ENCODE peak calls at places on chromosomes 3 and 15, in four cellular contexts. S is bronchial epithelial cell, K is small intestine, D is adrenal gland. G is an unnamed sample.

GRCh38 chr3:197426161-197426566 is 127.8 kb upstream of the DLG1 start:
- DNase-seq in S (peak; percentile 24), K (no peak), D (no peak), G (no peak)

GRCh38 chr3:38133557-38134405 is 3.1 kb downstream of the ACAA1 start:
- DNase-seq in S (peak; percentile 73), K (peak; percentile 96), D (peak; percentile 29), G (no peak)

GRCh38 chr15:98776607-98777281 is 128.4 kb downstream of the IGF1R start:
- DNase-seq in S (no peak), K (no peak), D (peak; percentile 67), G (no peak)

GRCh38 chr3:132870596-132870995 is 148.4 kb upstream of the NPHP3 start:
- DNase-seq in S (no peak), K (no peak), D (no peak), G (no peak)

GRCh38 chr15:48866141-48866563 is 11.8 kb upstream of the EID1 start:
- DNase-seq in S (no peak), K (no peak), D (no peak), G (no peak)

GRCh38 chr15:67024998-67025368 is 40.4 kb upstream of the SMAD3 start:
- DNase-seq in S (no peak), K (no peak), D (no peak), G (no peak)

GRCh38 chr15:92106691-92107090 is 253.2 kb downstream of the SLCO3A1 start:
- DNase-seq in S (no peak), K (no peak), D (no peak), G (no peak)

GRCh38 chr3:153429821-153430220 is 267.8 kb downstream of the RAP2B start:
- DNase-seq in S (no peak), K (no peak), D (no peak), G (no peak)

GRCh38 chr15:71472699-71473098 is 337.7 kb upstream of the NR2E3 start:
- DNase-seq in S (no peak), K (no peak), D (no peak), G (no peak)

GRCh38 chr3:9185701-9186100 is 63.7 kb downstream of the SRGAP3 start:
- DNase-seq in S (no peak), K (no peak), D (no peak), G (no peak)

GRCh38 chr3:45226206-45226915 is at the start of gene TMEM158:
- DNase-seq in S (peak; percentile 50), K (peak; percentile 81), D (peak; percentile 82), G (peak; percentile 87)

GRCh38 chr15:32802296-32802936 is 84.6 kb downstream of the GREM1 start:
- DNase-seq in S (peak; percentile 42), K (no peak), D (no peak), G (no peak)

GRCh38 chr3:133644768-133645167 is 17.0 kb downstream of the TOPBP1 start:
- DNase-seq in S (peak; percentile 71), K (no peak), D (no peak), G (no peak)

GRCh38 chr3:10026084-10026890 is at the start of gene FANCD2:
- DNase-seq in S (peak; percentile 75), K (peak; percentile 86), D (peak; percentile 87), G (peak; percentile 94)

DNA sequence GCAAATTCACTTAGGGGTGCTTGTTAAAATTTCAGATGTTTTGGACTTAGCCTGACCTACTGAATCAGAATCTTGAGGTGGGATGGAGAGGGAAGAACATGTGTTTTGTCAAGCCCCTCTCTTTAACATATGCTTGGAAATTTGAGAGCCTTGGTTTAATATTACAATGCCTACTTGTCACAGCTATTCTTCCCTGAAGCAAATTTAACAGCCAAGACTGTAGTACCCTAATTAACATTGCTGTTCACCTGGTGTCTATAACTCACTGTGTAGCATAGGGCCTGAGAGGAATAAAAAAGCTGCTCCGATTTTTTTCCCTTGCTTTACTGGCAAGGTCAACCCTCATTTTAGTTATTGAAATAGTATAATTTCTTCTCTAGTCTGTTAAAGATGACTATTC is 880.1 kb downstream of the CADM2 start:
- DNase-seq in S (no peak), K (no peak), D (no peak), G (no peak)
- H3K27me3 ChIP-seq in S (no peaks in the 10 kb centered on the region), K (no peaks in the 10 kb centered on the region), D (no peaks in the 10 kb centered on the region), G (no peaks in the 10 kb centered on the region)

GRCh38 chr3:192410684-192410960 is 316.7 kb downstream of the FGF12 start:
- DNase-seq in S (no peak), K (no peak), D (peak; percentile 27), G (no peak)
- H3K27me3 ChIP-seq in S (peaks cover 19% of the 10 kb centered on the region), K (peaks cover 6% of the 10 kb centered on the region), D (peaks cover 6% of the 10 kb centered on the region), G (no peaks in the 10 kb centered on the region)

DNA sequence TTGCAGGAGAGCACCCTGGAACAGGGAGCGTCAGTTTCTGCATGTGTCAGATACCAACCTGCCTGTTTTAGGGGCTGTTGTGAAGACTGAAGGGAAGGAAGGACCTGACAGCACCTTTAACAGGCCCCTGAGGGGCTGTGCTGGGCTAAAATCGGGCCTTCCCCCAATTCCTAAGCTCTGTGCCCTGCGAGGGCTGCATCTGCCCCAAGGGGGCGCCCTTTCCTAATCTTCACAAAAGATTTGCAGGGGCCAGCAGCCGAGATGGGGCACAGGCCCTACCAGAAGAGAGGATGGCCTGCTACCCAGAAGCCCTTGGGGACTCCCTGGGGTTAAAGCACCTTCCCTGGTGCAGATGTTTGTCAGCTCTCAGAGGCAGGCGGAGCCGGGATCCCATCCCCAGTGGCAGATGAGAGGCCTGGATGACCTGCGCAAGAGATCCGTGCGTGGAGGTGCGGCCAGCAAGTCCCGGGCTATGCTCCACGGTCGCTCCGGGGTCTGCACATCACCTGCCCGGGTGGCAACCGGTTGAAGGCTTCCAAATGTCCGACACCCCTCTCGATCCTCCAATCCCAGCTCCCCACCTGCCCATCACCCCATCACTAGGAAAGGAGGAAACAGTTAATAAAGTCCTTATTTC is 53.6 kb downstream of the RHCG start:
- DNase-seq in S (peak; percentile 33), K (peak; percentile 49), D (peak; percentile 22), G (peak; percentile 70)
- H3K27me3 ChIP-seq in S (no peaks in the 10 kb centered on the region), K (no peaks in the 10 kb centered on the region), D (peaks cover 7% of the 10 kb centered on the region), G (no peaks in the 10 kb centered on the region)

GRCh38 chr3:55718956-55719355 is 231.8 kb upstream of the WNT5A start:
- DNase-seq in S (no peak), K (no peak), D (no peak), G (no peak)
- H3K27me3 ChIP-seq in S (no peaks in the 10 kb centered on the region), K (no peaks in the 10 kb centered on the region), D (no peaks in the 10 kb centered on the region), G (no peaks in the 10 kb centered on the region)

DNA sequence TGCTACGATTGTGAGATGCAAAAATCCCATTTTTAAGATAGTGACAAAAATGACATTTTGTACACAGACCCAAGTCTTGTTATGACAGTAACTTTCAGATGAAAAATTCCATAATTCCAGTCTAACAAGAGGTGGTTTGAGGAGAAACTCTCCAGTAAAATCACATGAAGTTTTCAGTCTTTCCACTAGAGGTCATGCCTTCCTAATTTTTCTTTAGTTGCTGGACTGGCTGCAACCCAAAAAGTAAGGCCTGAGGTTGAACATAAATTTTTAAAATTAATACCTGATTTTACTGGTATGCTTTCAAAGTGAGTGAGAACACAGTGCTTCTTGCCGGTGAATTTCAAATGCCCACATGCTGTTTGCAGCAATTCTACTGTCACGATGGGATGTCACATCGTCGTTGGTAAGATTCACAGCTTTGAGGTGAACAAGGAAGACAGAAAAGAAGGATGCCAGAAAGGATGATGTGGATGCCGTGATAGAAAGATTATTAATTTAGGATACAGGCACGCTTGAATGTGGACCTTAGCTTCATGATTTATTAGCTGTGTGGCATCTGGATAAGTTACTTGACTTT is 89.0 kb upstream of the FGF12 start:
- DNase-seq in S (peak; percentile 57), K (peak; percentile 63), D (no peak), G (no peak)
- H3K27me3 ChIP-seq in S (no peaks in the 10 kb centered on the region), K (no peaks in the 10 kb centered on the region), D (no peaks in the 10 kb centered on the region), G (no peaks in the 10 kb centered on the region)

GRCh38 chr15:45112143-45112591 is 1.8 kb downstream of the DUOX2 start:
- DNase-seq in S (no peak), K (no peak), D (no peak), G (no peak)
- H3K27me3 ChIP-seq in S (peaks cover 64% of the 10 kb centered on the region), K (peaks cover 7% of the 10 kb centered on the region), D (peaks cover 66% of the 10 kb centered on the region), G (peaks cover 42% of the 10 kb centered on the region)